ENCODE peak calls at places on chromosomes 3 and 15, in eight cellular contexts. T is GM04504; I is nucleus accumbens; R is stimulated activated CD4-positive, alpha-beta T cell treated with anti-CD3 and anti-CD28 coated beads, Interleukin-1b, Interleukin-23, amount 100 ng/mL, for 1 hour; M is T-helper 9 cell; B is fibroblast of the aortic adventitia; K is NCI-H446; X is T-cell. G is an unnamed sample.

GRCh38 chr3:67655364-67656121 is 1.1 kb upstream of the SUCLG2 start:
- DNase-seq in T (no peak), I (no peak), R (no peak), M (peak; percentile 61), B (no peak), K (no peak), X (peak; percentile 69), G (no peak)

GRCh38 chr3:158794936-158795518 is 6.8 kb upstream of the MFSD1 start:
- DNase-seq in T (no peak), I (no peak), R (no peak), M (no peak), B (peak; percentile 51), K (no peak), X (no peak), G (no peak)

GRCh38 chr3:165729756-165730155 is 107.5 kb downstream of the BCHE start:
- DNase-seq in T (no peak), I (no peak), R (no peak), M (no peak), B (no peak), K (no peak), X (no peak), G (no peak)

GRCh38 chr3:114363554-114364202 is 69.8 kb downstream of the TIGIT start:
- DNase-seq in T (peak; percentile 59), I (no peak), R (no peak), M (no peak), B (peak; percentile 62), K (no peak), X (no peak), G (no peak)

GRCh38 chr3:111668912-111669488 is 73.9 kb upstream of the ZBED2 start:
- DNase-seq in T (no peak), I (no peak), R (no peak), M (no peak), B (peak; percentile 81), K (no peak), X (no peak), G (peak; percentile 50)

GRCh38 chr15:101795455-101795854 is 7.9 kb upstream of the OR4F6 start:
- DNase-seq in T (peak; percentile 40), I (no peak), R (no peak), M (no peak), B (peak; percentile 67), K (no peak), X (no peak), G (peak; percentile 59)

GRCh38 chr15:60554494-60554893 is 75.6 kb upstream of the ICE2 start:
- DNase-seq in T (no peak), I (no peak), R (no peak), M (no peak), B (no peak), K (no peak), X (no peak), G (no peak)

GRCh38 chr3:139772539-139773500 is 95.0 kb upstream of the NMNAT3 start:
- DNase-seq in T (peak; percentile 65), I (no peak), R (no peak), M (no peak), B (peak; percentile 78), K (no peak), X (no peak), G (peak; percentile 27)

GRCh38 chr15:39140060-39140604 is 440.7 kb upstream of the THBS1 start:
- DNase-seq in T (peak; percentile 84), I (no peak), R (no peak), M (no peak), B (peak; percentile 92), K (no peak), X (no peak), G (peak; percentile 87)

GRCh38 chr3:196518999-196519737 is 4.0 kb upstream of the SMCO1 start:
- DNase-seq in T (peak; percentile 50), I (no peak), R (no peak), M (peak; percentile 54), B (peak; percentile 91), K (peak; percentile 50), X (no peak), G (no peak)

GRCh38 chr3:42226470-42227425 is 39.2 kb downstream of the CCK start:
- DNase-seq in T (no peak), I (no peak), R (no peak), M (no peak), B (no peak), K (no peak), X (no peak), G (no peak)

GRCh38 chr3:101861978-101862421 is 12.7 kb downstream of the NFKBIZ start:
- DNase-seq in T (no peak), I (no peak), R (no peak), M (no peak), B (peak; percentile 22), K (no peak), X (no peak), G (no peak)

GRCh38 chr3:65005481-65005880 is 317.7 kb upstream of the ADAMTS9 start:
- DNase-seq in T (no peak), I (no peak), R (no peak), M (no peak), B (no peak), K (no peak), X (no peak), G (no peak)

GRCh38 chr3:133211449-133211848 is 173.3 kb downstream of the TMEM108 start:
- DNase-seq in T (no peak), I (no peak), R (no peak), M (no peak), B (no peak), K (no peak), X (no peak), G (no peak)

GRCh38 chr3:128727996-128728395 is 2.0 kb downstream of the RAB7A start:
- DNase-seq in T (no peak), I (no peak), R (no peak), M (no peak), B (peak; percentile 46), K (no peak), X (no peak), G (no peak)

GRCh38 chr15:40217166-40217785 is 21.6 kb upstream of the PAK6 start:
- DNase-seq in T (peak; percentile 44), I (no peak), R (no peak), M (no peak), B (peak; percentile 82), K (peak; percentile 30), X (no peak), G (peak; percentile 56)

GRCh38 chr3:56467801-56468183 is 475 bp downstream of the ERC2 start:
- DNase-seq in T (no peak), I (no peak), R (no peak), M (no peak), B (no peak), K (no peak), X (no peak), G (no peak)

GRCh38 chr15:61517335-61517734 is 288.2 kb upstream of the RORA start:
- DNase-seq in T (no peak), I (no peak), R (no peak), M (no peak), B (no peak), K (no peak), X (no peak), G (no peak)

GRCh38 chr15:55789066-55789660 is 46.2 kb upstream of the PRTG start:
- DNase-seq in T (no peak), I (no peak), R (peak; percentile 2), M (peak; percentile 44), B (no peak), K (no peak), X (no peak), G (no peak)

GRCh38 chr3:188229177-188229576 is 75.2 kb downstream of the LPP start:
- DNase-seq in T (no peak), I (no peak), R (no peak), M (no peak), B (no peak), K (no peak), X (no peak), G (no peak)

GRCh38 chr3:29202368-29202767 is 78.5 kb upstream of the RBMS3 start:
- DNase-seq in T (no peak), I (no peak), R (no peak), M (no peak), B (peak; percentile 15), K (no peak), X (no peak), G (no peak)

GRCh38 chr3:143241556-143241955 is 122.0 kb downstream of the CHST2 start:
- DNase-seq in T (peak; percentile 70), I (no peak), R (no peak), M (no peak), B (peak; percentile 94), K (no peak), X (no peak), G (no peak)

GRCh38 chr3:156808025-156808424 is 18.1 kb upstream of the LEKR1 start:
- DNase-seq in T (no peak), I (no peak), R (no peak), M (no peak), B (peak; percentile 42), K (no peak), X (no peak), G (no peak)

GRCh38 chr15:47961401-47962090 is 159.2 kb upstream of the SLC24A5 start:
- DNase-seq in T (no peak), I (no peak), R (no peak), M (no peak), B (no peak), K (no peak), X (no peak), G (no peak)

GRCh38 chr3:108338901-108339545 is 42.7 kb downstream of the HHLA2 start:
- DNase-seq in T (no peak), I (no peak), R (no peak), M (no peak), B (no peak), K (no peak), X (no peak), G (no peak)

GRCh38 chr3:67176396-67176795 is 178.3 kb downstream of the KBTBD8 start:
- DNase-seq in T (no peak), I (no peak), R (no peak), M (no peak), B (no peak), K (no peak), X (no peak), G (no peak)

GRCh38 chr3:23304424-23304823 is 101.3 kb downstream of the UBE2E2 start:
- DNase-seq in T (no peak), I (no peak), R (no peak), M (no peak), B (peak; percentile 37), K (no peak), X (no peak), G (no peak)

GRCh38 chr3:13416002-13416793 is 3.9 kb downstream of the NUP210 start:
- DNase-seq in T (no peak), I (no peak), R (no peak), M (peak; percentile 15), B (no peak), K (no peak), X (no peak), G (no peak)

GRCh38 chr15:69668963-69669362 is 216.3 kb downstream of the RPLP1 start:
- DNase-seq in T (no peak), I (no peak), R (no peak), M (no peak), B (no peak), K (no peak), X (no peak), G (no peak)

GRCh38 chr15:67806539-67806935 is 18.8 kb upstream of the SKOR1 start:
- DNase-seq in T (no peak), I (no peak), R (no peak), M (no peak), B (no peak), K (no peak), X (no peak), G (no peak)

GRCh38 chr3:48187579-48188265 is 495 bp downstream of the CDC25A start:
- DNase-seq in T (no peak), I (no peak), R (no peak), M (no peak), B (no peak), K (no peak), X (no peak), G (no peak)

GRCh38 chr3:108673988-108674661 is 83.1 kb downstream of the RETNLB start:
- DNase-seq in T (no peak), I (no peak), R (no peak), M (no peak), B (no peak), K (no peak), X (no peak), G (no peak)

G was measured in HFF-Myc.